ENCODE peak calls at places on chromosomes 4 and X, in six cellular contexts. One of them, this sample, is unnamed.

GRCh38 chr4:129804458-129804981 is 708.6 kb downstream of the C4orf33 start:
- DNase-seq in nephron progenitor cell: no peak
- DNase-seq in NCI-H2171: no peak
- DNase-seq in HCT116: no peak
- DNase-seq in C1 segment of cervical spinal cord: no peak
- DNase-seq in Ammon's horn: no peak
- DNase-seq in this sample: no peak

GRCh38 chrX:41863343-41864203 is 59.8 kb downstream of the CASK start:
- DNase-seq in nephron progenitor cell: no peak
- DNase-seq in NCI-H2171: no peak
- DNase-seq in HCT116: no peak
- DNase-seq in C1 segment of cervical spinal cord: no peak
- DNase-seq in Ammon's horn: no peak
- DNase-seq in this sample: no peak

GRCh38 chr4:186144180-186144579 is 39.7 kb downstream of the FAM149A start:
- DNase-seq in nephron progenitor cell: peak
- DNase-seq in NCI-H2171: no peak
- DNase-seq in HCT116: no peak
- DNase-seq in C1 segment of cervical spinal cord: no peak
- DNase-seq in Ammon's horn: peak
- DNase-seq in this sample: peak

GRCh38 chr4:53497446-53498069 is 93.7 kb downstream of the LNX1 start:
- DNase-seq in nephron progenitor cell: no peak
- DNase-seq in NCI-H2171: no peak
- DNase-seq in HCT116: no peak
- DNase-seq in C1 segment of cervical spinal cord: no peak
- DNase-seq in Ammon's horn: no peak
- DNase-seq in this sample: no peak

GRCh38 chrX:39760930-39761329 is 336.8 kb downstream of the BCOR start:
- DNase-seq in nephron progenitor cell: no peak
- DNase-seq in NCI-H2171: no peak
- DNase-seq in HCT116: no peak
- DNase-seq in C1 segment of cervical spinal cord: no peak
- DNase-seq in Ammon's horn: no peak
- DNase-seq in this sample: no peak

GRCh38 chrX:21479695-21480280 is 105.6 kb downstream of the CNKSR2 start:
- DNase-seq in nephron progenitor cell: peak
- DNase-seq in NCI-H2171: peak
- DNase-seq in HCT116: no peak
- DNase-seq in C1 segment of cervical spinal cord: no peak
- DNase-seq in Ammon's horn: peak
- DNase-seq in this sample: peak

GRCh38 chr4:86717651-86718050 is 123.5 kb downstream of the PTPN13 start:
- DNase-seq in nephron progenitor cell: no peak
- DNase-seq in NCI-H2171: no peak
- DNase-seq in HCT116: no peak
- DNase-seq in C1 segment of cervical spinal cord: no peak
- DNase-seq in Ammon's horn: no peak
- DNase-seq in this sample: no peak

GRCh38 chrX:39396358-39396995 is 595.2 kb downstream of the MID1IP1 start:
- DNase-seq in nephron progenitor cell: no peak
- DNase-seq in NCI-H2171: peak
- DNase-seq in HCT116: no peak
- DNase-seq in C1 segment of cervical spinal cord: no peak
- DNase-seq in Ammon's horn: no peak
- DNase-seq in this sample: peak

This sample was measured in SK-N-DZ.